ENCODE peak calls at places on chromosomes 7 and 10, in eight cellular contexts. F is stimulated activated CD4-positive, alpha-beta T cell treated with anti-CD3 and anti-CD28 coated beads, Interleukin-1b, Interleukin-23, amount 100 ng/mL, for 24 hours; U is NCI-H1105 treated with DMSO at 0.1 percent for 48 hours; C is SK-MEL-5; J is iPS DF 6.9; O is HTR-8/SVneo; Z is cardiac muscle cell; R is nucleus accumbens. D is an unnamed sample.

GRCh38 chr10:92800122-92800521 is 48.2 kb upstream of the EXOC6 start:
- DNase-seq in C (no peak), U (peak), Z (no peak), R (no peak), F (no peak), J (no peak), O (no peak), D (no peak)

GRCh38 chr7:138785587-138786437 is 12.0 kb upstream of the TMEM213 start:
- DNase-seq in U (no peak), C (peak), J (no peak), Z (no peak), F (no peak), O (peak), R (no peak), D (no peak)

GRCh38 chr7:134449596-134450194 is 9.2 kb downstream of the AKR1B1 start:
- DNase-seq in R (no peak), O (no peak), J (no peak), Z (no peak), C (no peak), F (no peak), U (no peak), D (no peak)

GRCh38 chr7:3434611-3435010 is 133.6 kb downstream of the SDK1 start:
- DNase-seq in J (no peak), R (no peak), Z (no peak), U (no peak), O (no peak), C (no peak), F (no peak), D (no peak)

GRCh38 chr7:99374121-99375064 is at the start of gene ARPC1B:
- DNase-seq in J (no peak), U (peak), C (peak), R (peak), F (peak), Z (peak), O (peak), D (peak)

GRCh38 chr10:6239213-6239991 is 36.7 kb downstream of the PFKFB3 start:
- DNase-seq in O (peak), R (no peak), Z (no peak), C (peak), J (no peak), U (no peak), F (peak), D (no peak)

GRCh38 chr7:43495572-43495971 is 87.3 kb upstream of the STK17A start:
- DNase-seq in R (no peak), C (no peak), J (no peak), U (no peak), O (no peak), Z (no peak), F (no peak), D (no peak)

GRCh38 chr10:131206136-131206995 is 105.2 kb downstream of the TCERG1L start:
- DNase-seq in O (no peak), F (no peak), R (no peak), Z (no peak), U (no peak), J (no peak), C (no peak), D (no peak)

GRCh38 chr10:92849234-92849525 is 860 bp downstream of the EXOC6 start:
- DNase-seq in F (no peak), C (no peak), U (peak), Z (no peak), R (no peak), O (no peak), J (no peak), D (peak)

GRCh38 chr10:87740232-87740631 is 77.8 kb downstream of the ATAD1 start:
- DNase-seq in U (no peak), F (no peak), Z (no peak), O (no peak), R (no peak), C (peak), J (no peak), D (no peak)

GRCh38 chr7:75688200-75689136 is 50.3 kb downstream of the HIP1 start:
- DNase-seq in R (peak), Z (no peak), C (no peak), U (peak), J (no peak), O (no peak), F (no peak), D (no peak)